ENCODE peak calls at places on chromosome 14, in five cellular contexts. One of them, this sample, is unnamed.

GRCh38 chr14:65704850-65705249 is 292.3 kb downstream of the FUT8 start:
- DNase-seq in naive thymus-derived CD4-positive, alpha-beta T cell: no peak
- DNase-seq in heart right ventricle: no peak
- DNase-seq in small intestine: no peak
- DNase-seq in prostate gland: no peak
- DNase-seq in this sample: no peak

GRCh38 chr14:74251546-74252030 is 12.3 kb downstream of the VSX2 start:
- DNase-seq in small intestine: peak; percentile 79
- DNase-seq in prostate gland: peak; percentile 59
- DNase-seq in heart right ventricle: peak; percentile 64
- DNase-seq in naive thymus-derived CD4-positive, alpha-beta T cell: peak; percentile 66
- DNase-seq in this sample: peak; percentile 73

GRCh38 chr14:31294736-31295398 is 87.3 kb upstream of the HECTD1 start:
- DNase-seq in small intestine: no peak
- DNase-seq in naive thymus-derived CD4-positive, alpha-beta T cell: no peak
- DNase-seq in prostate gland: no peak
- DNase-seq in heart right ventricle: no peak
- DNase-seq in this sample: no peak

GRCh38 chr14:56273151-56273550 is 154.9 kb downstream of the PELI2 start:
- DNase-seq in naive thymus-derived CD4-positive, alpha-beta T cell: no peak
- DNase-seq in heart right ventricle: no peak
- DNase-seq in small intestine: no peak
- DNase-seq in prostate gland: no peak
- DNase-seq in this sample: peak; percentile 16

GRCh38 chr14:64983439-64984310 is 3.0 kb upstream of the FNTB start:
- DNase-seq in naive thymus-derived CD4-positive, alpha-beta T cell: no peak
- DNase-seq in heart right ventricle: no peak
- DNase-seq in prostate gland: peak; percentile 43
- DNase-seq in small intestine: peak; percentile 66
- DNase-seq in this sample: peak; percentile 37

GRCh38 chr14:49621114-49621881 is 699 bp downstream of the MGAT2 start:
- DNase-seq in prostate gland: peak; percentile 27
- DNase-seq in heart right ventricle: peak; percentile 79
- DNase-seq in small intestine: no peak
- DNase-seq in naive thymus-derived CD4-positive, alpha-beta T cell: peak; percentile 68
- DNase-seq in this sample: peak; percentile 66

GRCh38 chr14:20409226-20409625 is 4.1 kb downstream of the TEP1 start:
- DNase-seq in naive thymus-derived CD4-positive, alpha-beta T cell: no peak
- DNase-seq in heart right ventricle: no peak
- DNase-seq in small intestine: no peak
- DNase-seq in prostate gland: no peak
- DNase-seq in this sample: no peak

GRCh38 chr14:51962678-51963077 is 26.7 kb upstream of the RTRAF start:
- DNase-seq in prostate gland: no peak
- DNase-seq in small intestine: no peak
- DNase-seq in heart right ventricle: no peak
- DNase-seq in naive thymus-derived CD4-positive, alpha-beta T cell: no peak
- DNase-seq in this sample: no peak

GRCh38 chr14:95530461-95531170 is 4.2 kb upstream of the GLRX5 start:
- DNase-seq in heart right ventricle: no peak
- DNase-seq in small intestine: no peak
- DNase-seq in prostate gland: no peak
- DNase-seq in naive thymus-derived CD4-positive, alpha-beta T cell: no peak
- DNase-seq in this sample: no peak

GRCh38 chr14:27025648-27026047 is 427.8 kb upstream of the NOVA1 start:
- DNase-seq in heart right ventricle: no peak
- DNase-seq in small intestine: no peak
- DNase-seq in naive thymus-derived CD4-positive, alpha-beta T cell: no peak
- DNase-seq in prostate gland: no peak
- DNase-seq in this sample: no peak

GRCh38 chr14:22900088-22900799 is 17.2 kb downstream of the REM2 start:
- DNase-seq in heart right ventricle: no peak
- DNase-seq in prostate gland: peak; percentile 58
- DNase-seq in naive thymus-derived CD4-positive, alpha-beta T cell: no peak
- DNase-seq in small intestine: peak; percentile 79
- DNase-seq in this sample: no peak

GRCh38 chr14:99231181-99231849 is 40.7 kb downstream of the BCL11B start:
- DNase-seq in naive thymus-derived CD4-positive, alpha-beta T cell: no peak
- DNase-seq in small intestine: no peak
- DNase-seq in heart right ventricle: no peak
- DNase-seq in prostate gland: no peak
- DNase-seq in this sample: no peak

GRCh38 chr14:99233222-99234035 is 38.6 kb downstream of the BCL11B start:
- DNase-seq in heart right ventricle: no peak
- DNase-seq in prostate gland: no peak
- DNase-seq in naive thymus-derived CD4-positive, alpha-beta T cell: no peak
- DNase-seq in small intestine: no peak
- DNase-seq in this sample: no peak

GRCh38 chr14:99231850-99232401 is 40.1 kb downstream of the BCL11B start:
- DNase-seq in prostate gland: no peak
- DNase-seq in small intestine: no peak
- DNase-seq in naive thymus-derived CD4-positive, alpha-beta T cell: no peak
- DNase-seq in heart right ventricle: no peak
- DNase-seq in this sample: no peak

GRCh38 chr14:99234366-99234765 is 37.6 kb downstream of the BCL11B start:
- DNase-seq in naive thymus-derived CD4-positive, alpha-beta T cell: peak; percentile 43
- DNase-seq in prostate gland: no peak
- DNase-seq in small intestine: no peak
- DNase-seq in heart right ventricle: no peak
- DNase-seq in this sample: no peak

GRCh38 chr14:99232406-99233214 is 39.4 kb downstream of the BCL11B start:
- DNase-seq in naive thymus-derived CD4-positive, alpha-beta T cell: peak; percentile 44
- DNase-seq in small intestine: no peak
- DNase-seq in heart right ventricle: no peak
- DNase-seq in prostate gland: no peak
- DNase-seq in this sample: no peak
- H3K4me3 ChIP-seq in naive thymus-derived CD4-positive, alpha-beta T cell: peak overlapping the region; percentile 48
- H3K4me3 ChIP-seq in small intestine: no peak overlapping the region
- H3K4me3 ChIP-seq in heart right ventricle: no peak overlapping the region
- H3K4me3 ChIP-seq in prostate gland: no peak overlapping the region
- H3K4me3 ChIP-seq in this sample: no peak overlapping the region

GRCh38 chr14:76975051-76975450 is 53.5 kb downstream of the IRF2BPL start:
- DNase-seq in small intestine: no peak
- DNase-seq in prostate gland: no peak
- DNase-seq in naive thymus-derived CD4-positive, alpha-beta T cell: no peak
- DNase-seq in heart right ventricle: no peak
- DNase-seq in this sample: no peak

GRCh38 chr14:76976623-76977005 is 51.9 kb downstream of the IRF2BPL start:
- DNase-seq in heart right ventricle: no peak
- DNase-seq in prostate gland: no peak
- DNase-seq in small intestine: no peak
- DNase-seq in naive thymus-derived CD4-positive, alpha-beta T cell: no peak
- DNase-seq in this sample: no peak

GRCh38 chr14:76975865-76976622 is 52.5 kb downstream of the IRF2BPL start:
- DNase-seq in naive thymus-derived CD4-positive, alpha-beta T cell: no peak
- DNase-seq in heart right ventricle: peak; percentile 45
- DNase-seq in small intestine: no peak
- DNase-seq in prostate gland: no peak
- DNase-seq in this sample: no peak

GRCh38 chr14:76981670-76982069 is 46.8 kb downstream of the IRF2BPL start:
- DNase-seq in prostate gland: no peak
- DNase-seq in small intestine: no peak
- DNase-seq in heart right ventricle: no peak
- DNase-seq in naive thymus-derived CD4-positive, alpha-beta T cell: no peak
- DNase-seq in this sample: no peak

GRCh38 chr14:76977793-76978730 is 50.4 kb downstream of the IRF2BPL start:
- DNase-seq in heart right ventricle: peak; percentile 41
- DNase-seq in prostate gland: no peak
- DNase-seq in naive thymus-derived CD4-positive, alpha-beta T cell: peak; percentile 81
- DNase-seq in small intestine: no peak
- DNase-seq in this sample: peak; percentile 75
- H3K36me3 ChIP-seq in heart right ventricle: no peaks in the 10 kb centered on the region
- H3K36me3 ChIP-seq in prostate gland: no peaks in the 10 kb centered on the region
- H3K36me3 ChIP-seq in naive thymus-derived CD4-positive, alpha-beta T cell: no peaks in the 10 kb centered on the region
- H3K36me3 ChIP-seq in small intestine: no peaks in the 10 kb centered on the region
- H3K36me3 ChIP-seq in this sample: no peaks in the 10 kb centered on the region

GRCh38 chr14:68928770-68929550 is 50.1 kb downstream of the ACTN1 start:
- DNase-seq in naive thymus-derived CD4-positive, alpha-beta T cell: no peak
- DNase-seq in heart right ventricle: no peak
- DNase-seq in small intestine: no peak
- DNase-seq in prostate gland: no peak
- DNase-seq in this sample: no peak
- H3K27ac ChIP-seq in naive thymus-derived CD4-positive, alpha-beta T cell: peak overlapping the region; percentile 53
- H3K27ac ChIP-seq in heart right ventricle: peak overlapping the region; percentile 68
- H3K27ac ChIP-seq in small intestine: no peak overlapping the region
- H3K27ac ChIP-seq in prostate gland: peak overlapping the region; percentile 54
- H3K27ac ChIP-seq in this sample: no peak overlapping the region

GRCh38 chr14:93938766-93939303 is 11.7 kb downstream of the FAM181A start:
- DNase-seq in prostate gland: no peak
- DNase-seq in small intestine: no peak
- DNase-seq in naive thymus-derived CD4-positive, alpha-beta T cell: no peak
- DNase-seq in heart right ventricle: no peak
- DNase-seq in this sample: no peak
- H3K4me3 ChIP-seq in prostate gland: peak overlapping the region; percentile 23
- H3K4me3 ChIP-seq in small intestine: no peak overlapping the region
- H3K4me3 ChIP-seq in naive thymus-derived CD4-positive, alpha-beta T cell: peak overlapping the region; percentile 60
- H3K4me3 ChIP-seq in heart right ventricle: no peak overlapping the region
- H3K4me3 ChIP-seq in this sample: no peak overlapping the region

DNA sequence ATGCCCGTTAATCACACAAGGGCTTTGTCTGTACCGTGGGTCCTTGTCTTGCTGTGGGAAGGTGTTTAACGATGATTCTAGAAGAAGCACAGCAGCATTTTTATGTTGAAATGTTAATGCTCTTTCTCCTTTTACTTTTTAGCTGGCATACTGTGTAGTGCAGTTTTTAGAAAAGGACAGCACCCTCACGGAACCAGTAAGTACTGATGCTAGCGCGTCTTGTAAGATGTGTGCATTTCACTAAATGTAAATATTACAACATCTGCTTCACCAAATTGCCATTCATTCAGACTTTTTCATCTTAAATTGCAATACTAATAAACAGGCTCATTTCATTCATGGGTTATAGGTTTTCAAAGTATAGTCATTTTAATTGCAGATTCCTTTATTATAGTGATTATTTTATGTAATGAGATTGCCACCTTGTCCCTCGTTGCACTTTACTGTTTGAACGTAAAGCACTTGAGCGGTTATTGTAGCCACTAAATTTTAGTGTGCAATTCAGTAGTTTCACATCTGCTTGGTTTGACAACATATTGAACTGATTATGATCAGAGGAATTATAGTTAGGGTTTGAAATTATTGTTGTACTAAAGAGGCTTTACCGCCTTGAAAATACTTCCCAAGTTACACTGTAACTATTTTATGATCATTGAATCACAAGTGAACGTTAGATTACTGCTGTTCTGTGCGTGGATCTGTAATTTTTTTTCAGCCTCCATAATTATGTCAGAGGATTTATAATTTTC is 69.8 kb upstream of the DYNC1H1 start:
- DNase-seq in prostate gland: no peak
- DNase-seq in naive thymus-derived CD4-positive, alpha-beta T cell: no peak
- DNase-seq in heart right ventricle: no peak
- DNase-seq in small intestine: peak; percentile 38
- DNase-seq in this sample: no peak
- H3K36me3 ChIP-seq in prostate gland: no peaks in the 10 kb centered on the region
- H3K36me3 ChIP-seq in naive thymus-derived CD4-positive, alpha-beta T cell: peaks cover 65% of the 10 kb centered on the region
- H3K36me3 ChIP-seq in heart right ventricle: no peaks in the 10 kb centered on the region
- H3K36me3 ChIP-seq in small intestine: peaks cover 15% of the 10 kb centered on the region
- H3K36me3 ChIP-seq in this sample: peaks cover 9% of the 10 kb centered on the region

GRCh38 chr14:35285991-35286564 is 6.1 kb upstream of the PSMA6 start:
- DNase-seq in heart right ventricle: no peak
- DNase-seq in prostate gland: no peak
- DNase-seq in naive thymus-derived CD4-positive, alpha-beta T cell: no peak
- DNase-seq in small intestine: no peak
- DNase-seq in this sample: no peak
- H3K27ac ChIP-seq in heart right ventricle: peak overlapping the region; percentile 19
- H3K27ac ChIP-seq in prostate gland: no peak overlapping the region
- H3K27ac ChIP-seq in naive thymus-derived CD4-positive, alpha-beta T cell: no peak overlapping the region
- H3K27ac ChIP-seq in small intestine: no peak overlapping the region
- H3K27ac ChIP-seq in this sample: no peak overlapping the region

GRCh38 chr14:61438860-61439765 is 117.7 kb downstream of the PRKCH start:
- DNase-seq in prostate gland: peak; percentile 90
- DNase-seq in heart right ventricle: peak; percentile 28
- DNase-seq in naive thymus-derived CD4-positive, alpha-beta T cell: no peak
- DNase-seq in small intestine: peak; percentile 70
- DNase-seq in this sample: peak; percentile 67
- H3K4me3 ChIP-seq in prostate gland: peak overlapping the region; percentile 15
- H3K4me3 ChIP-seq in heart right ventricle: no peak overlapping the region
- H3K4me3 ChIP-seq in naive thymus-derived CD4-positive, alpha-beta T cell: peak overlapping the region; percentile 45
- H3K4me3 ChIP-seq in small intestine: no peak overlapping the region
- H3K4me3 ChIP-seq in this sample: no peak overlapping the region

GRCh38 chr14:103684471-103684870 is 30.8 kb downstream of the XRCC3 start:
- DNase-seq in naive thymus-derived CD4-positive, alpha-beta T cell: no peak
- DNase-seq in prostate gland: no peak
- DNase-seq in small intestine: no peak
- DNase-seq in heart right ventricle: no peak
- DNase-seq in this sample: no peak
- H3K36me3 ChIP-seq in naive thymus-derived CD4-positive, alpha-beta T cell: peaks cover 29% of the 10 kb centered on the region
- H3K36me3 ChIP-seq in prostate gland: no peaks in the 10 kb centered on the region
- H3K36me3 ChIP-seq in small intestine: peaks cover 16% of the 10 kb centered on the region
- H3K36me3 ChIP-seq in heart right ventricle: no peaks in the 10 kb centered on the region
- H3K36me3 ChIP-seq in this sample: peaks cover 28% of the 10 kb centered on the region